ENCODE peak calls at places on chromosomes 16 and 17, in nine cellular contexts. N is sigmoid colon, Z is suprapubic skin, P is spleen, I is SK-N-MC, W is stomach, L is GM23338, J is transverse colon, S is HCT116. Y is an unnamed sample.
A peak's percentile ranks its signal among the peaks of the same experiment; 100 is the strongest.

GRCh38 chr16:55948230-55948629 is 73.1 kb upstream of the CES5A start:
- DNase-seq in N (no peak), I (no peak), Z (no peak), W (no peak), P (no peak), J (no peak), L (no peak), S (no peak), Y (peak; percentile 29)

GRCh38 chr17:14813649-14814048 is 451.5 kb downstream of the PMP22 start:
- DNase-seq in L (peak; percentile 95), W (no peak), P (peak; percentile 84), I (no peak), J (no peak), S (no peak), Z (no peak), N (no peak), Y (peak; percentile 89)

GRCh38 chr16:69443809-69444611 is 19.6 kb downstream of the CYB5B start:
- DNase-seq in S (no peak), P (no peak), J (peak; percentile 27), W (no peak), Z (no peak), I (no peak), L (no peak), N (peak; percentile 84), Y (no peak)

GRCh38 chr16:878071-878784 is 77.7 kb upstream of the GNG13 start:
- DNase-seq in N (peak; percentile 49), P (no peak), Z (no peak), J (peak; percentile 18), I (no peak), S (peak; percentile 44), W (no peak), L (peak; percentile 53), Y (no peak)

GRCh38 chr16:50036426-50036825 is 11.4 kb downstream of the CNEP1R1 start:
- DNase-seq in Z (no peak), L (no peak), N (no peak), S (no peak), P (no peak), W (no peak), J (no peak), I (no peak), Y (no peak)

GRCh38 chr17:15914400-15915165 is 30.3 kb upstream of the ADORA2B start:
- DNase-seq in W (peak; percentile 9), J (no peak), N (no peak), I (no peak), P (no peak), Z (no peak), L (no peak), S (no peak), Y (peak; percentile 74)

GRCh38 chr17:45020354-45021138 is 30.9 kb downstream of the DCAKD start:
- DNase-seq in W (peak; percentile 45), I (no peak), Z (no peak), N (peak; percentile 76), J (peak; percentile 34), S (no peak), P (no peak), L (peak; percentile 82), Y (no peak)

GRCh38 chr16:57256601-57257395 is 11.7 kb downstream of the ARL2BP start:
- DNase-seq in I (no peak), L (no peak), Z (peak; percentile 59), J (no peak), N (no peak), W (peak; percentile 18), S (no peak), P (peak; percentile 72), Y (no peak)

GRCh38 chr16:68417711-68418301 is 30.5 kb downstream of the SMPD3 start:
- DNase-seq in P (peak; percentile 89), W (peak; percentile 91), N (no peak), Z (no peak), L (no peak), I (no peak), S (no peak), J (peak; percentile 85), Y (no peak)

GRCh38 chr16:86050591-86051375 is 151.8 kb downstream of the IRF8 start:
- DNase-seq in I (no peak), J (no peak), Z (no peak), L (no peak), P (peak; percentile 29), N (no peak), S (no peak), W (no peak), Y (no peak)

DNA sequence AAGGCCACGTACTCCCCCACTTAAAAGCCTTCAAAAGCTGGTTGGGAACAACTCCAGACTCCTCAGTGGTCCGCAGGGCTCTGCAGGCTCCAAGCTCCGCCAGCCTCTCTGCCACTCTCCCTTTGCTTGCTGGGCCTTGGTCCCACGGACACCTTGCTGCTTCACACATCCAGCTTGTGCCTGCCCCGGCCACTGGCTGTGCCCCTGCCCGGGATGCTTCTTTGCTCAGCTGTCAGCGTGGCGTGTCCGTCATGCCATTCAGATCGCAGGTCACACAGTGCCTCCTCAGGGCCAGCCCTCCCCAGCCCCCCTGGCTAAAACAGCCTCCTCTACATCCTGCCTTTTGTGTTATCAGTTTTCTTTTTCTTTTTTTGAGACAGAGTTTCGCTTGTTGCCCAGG is 11.8 kb downstream of the ASPHD1 start:
- DNase-seq in P (peak; percentile 51), I (no peak), Z (no peak), W (no peak), L (peak; percentile 17), J (no peak), S (no peak), N (no peak), Y (no peak)
- TF ChIP-seq POLR2AphosphoS5 in P (peak; percentile 54), I (no peak), Z (no peak), W (no peak), L (no peak), J (no peak), S (no peak), N (no peak), Y (no peak)

DNA sequence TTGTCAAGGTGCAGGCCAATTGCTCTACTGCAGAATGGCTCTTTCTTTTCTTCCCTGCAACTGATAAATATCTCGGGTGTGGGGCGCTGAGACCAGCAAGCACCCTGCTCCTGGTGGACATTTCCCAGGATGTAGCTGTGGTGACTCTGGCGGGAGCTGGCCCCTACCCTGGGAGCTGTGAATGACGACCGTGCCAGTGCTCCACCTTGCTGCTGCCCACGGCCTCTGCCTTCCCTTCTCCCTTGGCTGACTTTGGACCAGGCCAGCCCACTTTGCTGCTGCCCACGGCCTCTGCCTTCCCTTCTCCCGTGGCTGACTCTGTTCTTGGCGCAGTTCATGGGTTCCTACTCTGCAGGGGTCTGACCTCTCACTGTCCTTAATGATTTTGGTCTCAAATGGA is 16.1 kb downstream of the CARD14 start:
- DNase-seq in L (no peak), N (no peak), W (no peak), Z (no peak), P (no peak), S (no peak), I (no peak), J (no peak), Y (no peak)
- H3K4me3 ChIP-seq in L (no peak overlapping the region), N (no peak overlapping the region), W (no peak overlapping the region), Z (no peak overlapping the region), P (no peak overlapping the region), S (no peak overlapping the region), I (no peak overlapping the region), J (no peak overlapping the region), Y (no peak overlapping the region)

GRCh38 chr17:17830740-17831207 is 6.0 kb downstream of the SREBF1 start:
- DNase-seq in J (peak; percentile 66), W (peak; percentile 83), N (no peak), I (no peak), P (no peak), S (no peak), L (no peak), Z (no peak), Y (no peak)
- TF ChIP-seq POLR2AphosphoS5 in J (no peak), W (no peak), N (no peak), I (no peak), P (peak; percentile 44), S (no peak), L (no peak), Z (no peak), Y (no peak)

GRCh38 chr17:65561394-65562205 is at the start of gene AXIN2:
- DNase-seq in Z (peak; percentile 96), J (peak; percentile 92), I (no peak), P (peak; percentile 93), W (peak; percentile 94), S (peak; percentile 90), L (peak; percentile 96), N (peak; percentile 95), Y (no peak)

GRCh38 chr17:65559483-65559801 is 2.0 kb downstream of the AXIN2 start:
- DNase-seq in N (no peak), W (no peak), S (no peak), Z (no peak), P (no peak), L (no peak), I (no peak), J (no peak), Y (no peak)

GRCh38 chr17:65559802-65560627 is 1.4 kb downstream of the AXIN2 start:
- DNase-seq in S (no peak), N (no peak), I (no peak), J (peak; percentile 43), L (peak; percentile 71), P (peak; percentile 84), Z (no peak), W (peak; percentile 30), Y (no peak)

GRCh38 chr17:65562206-65562531 is 721 bp upstream of the AXIN2 start:
- DNase-seq in W (no peak), J (no peak), S (no peak), N (no peak), L (no peak), P (no peak), Z (no peak), I (no peak), Y (no peak)

GRCh38 chr17:65560628-65561371 is 648 bp downstream of the AXIN2 start:
- DNase-seq in Z (peak; percentile 95), W (peak; percentile 92), P (peak; percentile 87), S (peak; percentile 94), N (peak; percentile 94), L (peak; percentile 97), J (peak; percentile 88), I (no peak), Y (peak; percentile 96)
- H3K4me3 ChIP-seq in Z (no peak overlapping the region), W (no peak overlapping the region), P (no peak overlapping the region), S (peak overlapping the region; percentile 74), N (peak overlapping the region; percentile 95), L (peak overlapping the region; percentile 98), J (peak overlapping the region; percentile 86), I (peak overlapping the region; percentile 94), Y (no peak overlapping the region)